ENCODE peak calls at places on chromosomes 4 and X, in ten cellular contexts. K, U, M, I, S, B, L, F, Y and E are unnamed samples.
A peak's percentile ranks its signal among the peaks of the same experiment; 100 is the strongest.

GRCh38 chr4:74123065-74123728 is 24.2 kb upstream of the CXCL2 start:
- DNase-seq in M (peak; percentile 13), F (peak; percentile 75), B (no peak), L (peak; percentile 28), K (no peak), I (peak; percentile 89), Y (no peak), U (peak; percentile 34), S (no peak), E (no peak)

GRCh38 chrX:8801041-8801599 is at the start of gene FAM9A:
- DNase-seq in I (no peak), B (no peak), S (no peak), F (no peak), K (no peak), U (no peak), Y (no peak), M (no peak), L (no peak), E (no peak)

GRCh38 chrX:10356979-10357378 is 200.2 kb downstream of the CLCN4 start:
- DNase-seq in F (no peak), Y (no peak), L (no peak), K (no peak), U (no peak), S (no peak), B (no peak), M (no peak), I (no peak), E (no peak)

GRCh38 chr4:186570193-186570996 is 15.0 kb upstream of the MTNR1A start:
- DNase-seq in F (no peak), Y (no peak), U (no peak), B (no peak), S (no peak), L (no peak), M (no peak), K (peak; percentile 85), I (peak; percentile 40), E (no peak)

GRCh38 chr4:7335363-7336066 is 99.2 kb downstream of the PSAPL1 start:
- DNase-seq in S (peak; percentile 65), U (peak; percentile 84), B (peak; percentile 29), F (peak; percentile 88), K (peak; percentile 88), L (no peak), M (no peak), Y (no peak), I (peak; percentile 27), E (no peak)

GRCh38 chr4:7938513-7939376 is 916 bp downstream of the AFAP1 start:
- DNase-seq in Y (peak; percentile 5), U (peak; percentile 47), S (peak; percentile 23), F (peak; percentile 68), K (peak; percentile 68), I (peak; percentile 43), M (peak; percentile 5), L (peak; percentile 41), B (no peak), E (no peak)

GRCh38 chr4:71338846-71339593 is at the start of gene SLC4A4:
- DNase-seq in Y (no peak), S (no peak), B (no peak), M (no peak), F (no peak), K (no peak), I (peak; percentile 17), L (no peak), U (no peak), E (no peak)

GRCh38 chr4:133584714-133585113 is 435.6 kb downstream of the PCDH10 start:
- DNase-seq in U (peak; percentile 11), S (no peak), I (peak; percentile 6), K (no peak), M (no peak), B (no peak), F (peak; percentile 30), L (no peak), Y (no peak), E (no peak)

GRCh38 chrX:84362184-84362838 is 139.9 kb downstream of the HDX start:
- DNase-seq in B (no peak), K (no peak), U (no peak), L (no peak), Y (no peak), I (peak; percentile 69), F (no peak), S (no peak), M (no peak), E (no peak)

GRCh38 chr4:170599894-170600293 is 510.1 kb upstream of the AADAT start:
- DNase-seq in M (no peak), B (no peak), F (no peak), Y (no peak), S (no peak), K (no peak), U (no peak), L (no peak), I (no peak), E (no peak)

GRCh38 chr4:56149601-56150000 is 200.9 kb downstream of the CEP135 start:
- DNase-seq in M (no peak), F (no peak), K (no peak), U (no peak), I (peak; percentile 81), B (no peak), S (no peak), L (no peak), Y (no peak), E (no peak)

GRCh38 chr4:53478671-53479456 is 101.4 kb downstream of the FIP1L1 start:
- DNase-seq in L (no peak), F (no peak), U (no peak), I (peak; percentile 84), M (no peak), K (no peak), Y (no peak), B (no peak), S (peak; percentile 95), E (no peak)

GRCh38 chr4:39480251-39480650 is 21.4 kb downstream of the LIAS start:
- DNase-seq in B (no peak), S (no peak), I (no peak), F (no peak), M (no peak), K (no peak), Y (no peak), U (no peak), L (no peak), E (no peak)

GRCh38 chr4:70734168-70734954 is 12.6 kb downstream of the RUFY3 start:
- DNase-seq in K (no peak), Y (no peak), M (no peak), U (no peak), L (no peak), I (peak; percentile 68), F (no peak), S (peak; percentile 3), B (no peak), E (peak; percentile 4)

GRCh38 chrX:37684426-37684825 is 1.2 kb upstream of the XK start:
- DNase-seq in M (no peak), L (no peak), B (no peak), Y (no peak), S (no peak), U (no peak), F (no peak), I (no peak), K (no peak), E (no peak)

GRCh38 chrX:11108253-11108941 is 2.7 kb upstream of the HCCS start:
- DNase-seq in K (no peak), B (no peak), Y (no peak), M (no peak), I (no peak), S (no peak), U (no peak), F (no peak), L (no peak), E (no peak)

GRCh38 chr4:185566972-185567749 is 31.9 kb upstream of the PDLIM3 start:
- DNase-seq in F (no peak), M (no peak), Y (no peak), I (peak; percentile 89), U (no peak), L (peak; percentile 61), K (peak; percentile 59), S (peak; percentile 53), B (no peak), E (no peak)

GRCh38 chr4:180949825-180950224 is 1293.4 kb upstream of the TENM3 start:
- DNase-seq in F (no peak), U (no peak), K (no peak), M (no peak), B (no peak), Y (no peak), I (no peak), L (no peak), S (no peak), E (no peak)

GRCh38 chrX:69396916-69397315 is 107.2 kb upstream of the NALF2 start:
- DNase-seq in L (no peak), S (no peak), U (no peak), K (no peak), M (no peak), F (no peak), B (no peak), Y (no peak), I (no peak), E (no peak)

GRCh38 chr4:83618991-83619390 is 83.1 kb downstream of the GPAT3 start:
- DNase-seq in M (no peak), I (peak; percentile 26), K (peak; percentile 79), Y (no peak), F (no peak), S (no peak), L (peak; percentile 24), U (no peak), B (no peak), E (no peak)

GRCh38 chrX:6821730-6822129 is 286.8 kb upstream of the VCX3A start:
- DNase-seq in F (no peak), Y (no peak), B (no peak), L (no peak), I (no peak), M (no peak), K (no peak), S (no peak), U (no peak), E (no peak)

GRCh38 chr4:156970501-156971167 is 965 bp downstream of the PDGFC start:
- DNase-seq in F (peak; percentile 74), U (peak; percentile 61), M (peak; percentile 36), Y (no peak), B (no peak), K (peak; percentile 87), S (peak; percentile 67), I (peak; percentile 72), L (peak; percentile 71), E (no peak)

GRCh38 chr4:2537011-2537830 is 774 bp downstream of the FAM193A start:
- DNase-seq in F (peak; percentile 75), S (peak; percentile 39), Y (peak; percentile 29), B (peak; percentile 36), U (peak; percentile 40), M (no peak), K (peak; percentile 72), I (peak; percentile 41), L (peak; percentile 26), E (peak; percentile 50)

GRCh38 chr4:152100378-152101201 is 339.8 kb upstream of the GATB start:
- DNase-seq in B (peak; percentile 44), S (no peak), L (no peak), I (no peak), U (no peak), K (no peak), Y (peak; percentile 60), F (no peak), M (no peak), E (peak; percentile 73)